ENCODE peak calls at places on chromosomes 12 and 14, in eight cellular contexts. S, T, Y, R, U, Z, K and M are unnamed samples.

GRCh38 chr14:99420711-99421110 is 59.9 kb downstream of the SETD3 start:
- DNase-seq in Y (no peak), U (no peak), S (no peak), K (no peak), T (no peak), Z (no peak), R (no peak), M (no peak)

GRCh38 chr14:50347521-50347920 is 35.4 kb downstream of the DMAC2L start:
- DNase-seq in Y (no peak), T (peak), U (peak), S (no peak), R (no peak), Z (no peak), K (peak), M (peak)

GRCh38 chr14:21825845-21826244 is 152.2 kb upstream of the OR4E1 start:
- DNase-seq in Z (no peak), R (no peak), S (no peak), U (no peak), Y (no peak), K (no peak), T (no peak), M (no peak)

GRCh38 chr12:11861155-11861863 is 209.4 kb upstream of the BCL2L14 start:
- DNase-seq in Y (peak), U (no peak), R (no peak), K (no peak), Z (no peak), S (no peak), T (no peak), M (no peak)

GRCh38 chr12:46831335-46832083 is 5.7 kb upstream of the SLC38A4 start:
- DNase-seq in K (no peak), Z (peak), S (no peak), Y (peak), R (no peak), T (peak), U (no peak), M (no peak)

GRCh38 chr14:68616255-68616902 is 176.5 kb downstream of the ZFP36L1 start:
- DNase-seq in Y (no peak), R (no peak), S (no peak), T (no peak), Z (no peak), K (peak), U (peak), M (no peak)

GRCh38 chr14:105455766-105456660 is 18.6 kb upstream of the CRIP2 start:
- DNase-seq in Z (no peak), R (no peak), S (no peak), K (no peak), U (no peak), Y (no peak), T (no peak), M (no peak)

GRCh38 chr12:122021193-122021821 is 377 bp upstream of the BCL7A start:
- DNase-seq in K (no peak), R (no peak), Y (peak), Z (no peak), U (peak), T (peak), S (no peak), M (no peak)

GRCh38 chr12:124294686-124295315 is at the start of gene RFLNA:
- DNase-seq in S (peak), T (no peak), Y (peak), K (no peak), R (no peak), U (peak), Z (no peak), M (no peak)

GRCh38 chr12:106108187-106108816 is 30.5 kb downstream of the NUAK1 start:
- DNase-seq in T (peak), K (no peak), S (no peak), Y (no peak), R (no peak), U (peak), Z (no peak), M (peak)

GRCh38 chr12:30546121-30546520 is 149.5 kb downstream of the IPO8 start:
- DNase-seq in T (no peak), S (no peak), K (peak), Z (no peak), Y (no peak), R (no peak), U (no peak), M (no peak)

GRCh38 chr12:60162988-60163720 is 567.3 kb downstream of the SLC16A7 start:
- DNase-seq in T (no peak), S (no peak), Y (peak), R (no peak), Z (no peak), U (no peak), K (no peak), M (no peak)

GRCh38 chr14:75972729-75973480 is 8.9 kb downstream of the TGFB3 start:
- DNase-seq in Z (peak), T (no peak), K (no peak), U (no peak), R (no peak), Y (no peak), S (no peak), M (no peak)

GRCh38 chr14:26872930-26873470 is 275.2 kb upstream of the NOVA1 start:
- DNase-seq in T (no peak), K (no peak), Z (no peak), R (no peak), Y (peak), U (no peak), S (no peak), M (no peak)

GRCh38 chr14:99910337-99911268 is 117.4 kb downstream of the EML1 start:
- DNase-seq in S (no peak), Z (no peak), Y (peak), R (peak), U (peak), T (peak), K (peak), M (peak)

GRCh38 chr14:64191756-64192155 is 102.4 kb downstream of the ESR2 start:
- DNase-seq in Y (no peak), Z (no peak), R (peak), T (peak), U (peak), S (no peak), K (peak), M (peak)

GRCh38 chr12:2691340-2692111 is 103.2 kb upstream of the FKBP4 start:
- DNase-seq in K (no peak), S (peak), U (peak), Z (no peak), Y (peak), R (no peak), T (no peak), M (no peak)

GRCh38 chr14:91311284-91311662 is 66.8 kb upstream of the GPR68 start:
- DNase-seq in U (no peak), Y (no peak), K (no peak), S (no peak), R (no peak), Z (no peak), T (no peak), M (no peak)

GRCh38 chr14:54642950-54643695 is 76.2 kb downstream of the SAMD4A start:
- DNase-seq in U (peak), T (peak), K (no peak), Y (peak), Z (no peak), R (no peak), S (no peak), M (no peak)

GRCh38 chr14:71918955-71919354 is 13.3 kb upstream of the RGS6 start:
- DNase-seq in U (no peak), Y (peak), S (no peak), T (peak), K (no peak), R (no peak), Z (no peak), M (no peak)

GRCh38 chr14:91068642-91069041 is 8.2 kb upstream of the RPS6KA5 start:
- DNase-seq in T (no peak), U (no peak), R (no peak), Y (no peak), S (no peak), K (no peak), Z (no peak), M (no peak)

GRCh38 chr12:132954471-132955048 is 1.5 kb downstream of the ZNF605 start:
- DNase-seq in S (no peak), Y (no peak), K (no peak), R (no peak), U (peak), T (no peak), Z (no peak), M (no peak)

GRCh38 chr12:119179335-119180021 is 747 bp downstream of the HSPB8 start:
- DNase-seq in U (peak), K (peak), Y (peak), T (peak), S (peak), Z (peak), R (peak), M (peak)

GRCh38 chr12:19645823-19646222 is 206.5 kb downstream of the AEBP2 start:
- DNase-seq in T (no peak), S (no peak), R (no peak), Y (no peak), K (no peak), U (no peak), Z (no peak), M (no peak)

GRCh38 chr14:34650786-34651584 is 21.0 kb upstream of the SNX6 start:
- DNase-seq in R (peak), U (peak), Z (no peak), Y (no peak), S (no peak), K (peak), T (peak), M (peak)

GRCh38 chr12:79691299-79692248 is 810 bp upstream of the PAWR start:
- DNase-seq in T (peak), S (no peak), U (peak), R (peak), Y (no peak), K (peak), Z (no peak), M (peak)

GRCh38 chr14:71680733-71681387 is 251.4 kb upstream of the RGS6 start:
- DNase-seq in R (no peak), Y (peak), Z (no peak), K (no peak), T (no peak), S (no peak), U (no peak), M (no peak)

GRCh38 chr12:55009171-55009570 is 10.6 kb upstream of the NEUROD4 start:
- DNase-seq in Y (no peak), Z (no peak), T (no peak), K (no peak), U (no peak), R (no peak), S (no peak), M (no peak)

GRCh38 chr14:91154851-91155625 is 41.2 kb downstream of the DGLUCY start:
- DNase-seq in K (no peak), T (peak), R (peak), U (peak), Z (peak), Y (no peak), S (no peak), M (peak)

GRCh38 chr12:113700943-113701342 is 229.3 kb upstream of the LHX5 start:
- DNase-seq in T (peak), R (peak), U (peak), Y (peak), Z (no peak), K (no peak), S (no peak), M (peak)

GRCh38 chr14:54090274-54090673 is 133.6 kb upstream of the BMP4 start:
- DNase-seq in T (no peak), U (no peak), S (no peak), R (no peak), Z (no peak), K (no peak), Y (no peak), M (no peak)

GRCh38 chr14:104370256-104370870 is 209.2 kb upstream of the C14orf180 start:
- DNase-seq in Z (no peak), Y (peak), K (no peak), S (no peak), U (no peak), T (peak), R (no peak), M (no peak)
- TF ChIP-seq CTCF in Z (peak), Y (peak), K (no peak), S (peak), U (no peak), T (peak), R (peak), M (peak)

GRCh38 chr12:109679716-109680520 is 33.7 kb upstream of the FAM222A start:
- DNase-seq in Z (no peak), S (no peak), Y (no peak), R (no peak), T (no peak), K (no peak), U (no peak), M (no peak)

GRCh38 chr12:109675411-109675810 is 38.2 kb upstream of the FAM222A start:
- DNase-seq in K (no peak), S (no peak), R (no peak), Y (no peak), T (no peak), Z (no peak), U (no peak), M (no peak)

GRCh38 chr12:109680521-109681030 is 33.0 kb upstream of the FAM222A start:
- DNase-seq in U (no peak), Z (no peak), R (no peak), Y (no peak), T (no peak), K (no peak), S (no peak), M (no peak)

GRCh38 chr12:109678732-109679131 is 34.9 kb upstream of the FAM222A start:
- DNase-seq in R (no peak), T (peak), U (no peak), S (no peak), Z (no peak), K (no peak), Y (peak), M (no peak)

DNA sequence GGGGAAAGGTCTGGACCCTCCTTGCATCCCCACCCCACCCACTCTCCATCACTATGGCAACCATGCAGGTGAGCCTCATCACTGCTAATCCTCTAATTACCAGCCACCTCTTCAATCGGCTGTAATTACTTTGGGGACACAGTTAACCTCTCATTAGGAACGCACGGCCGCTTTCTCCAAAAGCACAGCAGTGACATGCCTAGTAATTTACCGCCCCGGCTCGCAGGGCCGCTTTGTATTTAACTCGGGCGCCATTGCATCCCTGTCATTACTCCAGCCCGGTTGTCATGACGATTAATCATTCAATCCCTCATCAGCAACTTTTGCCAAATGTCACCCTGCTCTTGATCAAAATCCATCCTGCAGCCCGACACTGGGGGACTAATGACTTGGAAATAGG is 36.3 kb upstream of the FAM222A start:
- DNase-seq in Z (no peak), T (no peak), R (no peak), Y (peak), K (no peak), U (no peak), S (no peak), M (no peak)
- TF ChIP-seq CTCF in Z (no peak), T (no peak), R (no peak), Y (no peak), K (no peak), U (no peak), S (no peak), M (no peak)

GRCh38 chr12:7667025-7667575 is 1.4 kb upstream of the APOBEC1 start:
- DNase-seq in T (peak), S (no peak), R (no peak), K (peak), Z (no peak), U (no peak), Y (no peak), M (no peak)
- TF ChIP-seq CTCF in T (peak), S (no peak), R (no peak), K (peak), Z (no peak), U (no peak), Y (peak), M (no peak)

GRCh38 chr14:77407158-77407557 is 16.2 kb downstream of the NOXRED1 start:
- DNase-seq in K (no peak), R (no peak), Y (no peak), T (peak), U (peak), Z (no peak), S (no peak), M (no peak)

GRCh38 chr14:77403798-77404197 is 19.5 kb downstream of the NOXRED1 start:
- DNase-seq in U (no peak), T (no peak), R (no peak), Y (no peak), S (no peak), K (no peak), Z (no peak), M (no peak)

GRCh38 chr14:77406718-77407117 is 16.6 kb downstream of the NOXRED1 start:
- DNase-seq in T (no peak), Z (no peak), K (no peak), S (peak), R (no peak), U (peak), Y (no peak), M (no peak)

GRCh38 chr14:77406086-77406485 is 17.2 kb downstream of the NOXRED1 start:
- DNase-seq in T (peak), R (no peak), K (no peak), Z (no peak), Y (no peak), U (no peak), S (no peak), M (no peak)

GRCh38 chr14:77409131-77409533 is 14.2 kb downstream of the NOXRED1 start:
- DNase-seq in Z (no peak), K (no peak), T (peak), S (no peak), Y (peak), U (peak), R (no peak), M (no peak)
- TF ChIP-seq CTCF in Z (no peak), K (peak), T (peak), S (no peak), Y (peak), U (peak), R (no peak), M (peak)

GRCh38 chr12:43638786-43639185 is 86.8 kb upstream of the ADAMTS20 start:
- DNase-seq in S (no peak), U (no peak), T (no peak), R (no peak), Y (no peak), K (no peak), Z (no peak), M (no peak)

GRCh38 chr12:43637116-43637515 is 85.1 kb upstream of the ADAMTS20 start:
- DNase-seq in Y (no peak), Z (no peak), K (no peak), U (no peak), S (no peak), T (no peak), R (no peak), M (no peak)

GRCh38 chr12:43636706-43637105 is 84.7 kb upstream of the ADAMTS20 start:
- DNase-seq in Y (no peak), K (no peak), R (no peak), U (no peak), T (no peak), S (no peak), Z (no peak), M (no peak)
- TF ChIP-seq CTCF in Y (no peak), K (no peak), R (no peak), U (no peak), T (no peak), S (no peak), Z (no peak), M (no peak)

GRCh38 chr12:6936642-6937480 is 6.8 kb upstream of the RNU7-1 start:
- DNase-seq in S (peak), Y (no peak), R (no peak), T (no peak), K (no peak), Z (no peak), U (no peak), M (no peak)
- TF ChIP-seq CTCF in S (peak), Y (no peak), R (no peak), T (no peak), K (no peak), Z (no peak), U (no peak), M (no peak)

GRCh38 chr14:103141117-103141796 is 18.0 kb downstream of the TNFAIP2 start:
- DNase-seq in T (peak), Y (peak), K (peak), S (no peak), U (peak), R (no peak), Z (no peak), M (no peak)

GRCh38 chr14:103140316-103141109 is 17.3 kb downstream of the TNFAIP2 start:
- DNase-seq in Y (no peak), Z (no peak), R (peak), K (peak), U (no peak), T (no peak), S (no peak), M (no peak)

GRCh38 chr14:103143535-103143934 is 20.3 kb downstream of the TNFAIP2 start:
- DNase-seq in T (peak), K (peak), Y (no peak), S (no peak), R (no peak), Z (no peak), U (peak), M (no peak)

GRCh38 chr14:103142903-103143302 is 19.6 kb downstream of the TNFAIP2 start:
- DNase-seq in U (no peak), K (peak), Y (no peak), Z (no peak), S (no peak), R (no peak), T (no peak), M (no peak)

DNA sequence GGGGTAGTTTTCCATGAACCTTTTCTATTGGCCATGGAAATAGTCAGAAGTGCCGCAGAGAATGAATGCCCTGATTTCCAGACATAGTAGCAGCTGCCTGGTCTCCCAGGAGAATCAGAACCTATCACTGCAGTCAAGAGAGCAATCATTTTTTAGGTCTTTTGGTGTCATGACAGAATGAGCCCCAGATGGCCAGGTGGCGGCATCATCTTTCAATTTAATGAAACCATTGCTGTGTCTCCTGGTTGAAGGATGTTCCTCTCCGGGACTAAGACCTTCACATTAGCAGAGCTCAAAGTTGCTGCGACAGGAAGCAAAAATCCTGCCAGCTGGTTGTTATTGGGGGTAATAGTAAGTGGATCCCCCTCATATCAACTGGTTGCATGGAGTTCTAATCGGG is 18.8 kb downstream of the TNFAIP2 start:
- DNase-seq in T (no peak), Z (no peak), Y (no peak), K (no peak), R (no peak), S (no peak), U (no peak), M (no peak)
- TF ChIP-seq CTCF in T (no peak), Z (no peak), Y (no peak), K (no peak), R (no peak), S (no peak), U (no peak), M (no peak)

GRCh38 chr12:6321905-6322304 is 11.4 kb downstream of the PLEKHG6 start:
- DNase-seq in S (no peak), U (no peak), R (no peak), Z (no peak), Y (no peak), T (no peak), K (peak), M (no peak)

GRCh38 chr12:6322969-6323339 is 12.5 kb downstream of the PLEKHG6 start:
- DNase-seq in U (no peak), K (no peak), T (no peak), Y (no peak), S (no peak), R (no peak), Z (no peak), M (no peak)

GRCh38 chr12:6323995-6324711 is 13.7 kb downstream of the PLEKHG6 start:
- DNase-seq in Z (no peak), T (no peak), U (no peak), K (no peak), Y (no peak), R (no peak), S (no peak), M (no peak)

GRCh38 chr12:6322352-6322751 is 11.9 kb downstream of the PLEKHG6 start:
- DNase-seq in T (no peak), R (no peak), Y (no peak), K (no peak), Z (no peak), S (no peak), U (no peak), M (no peak)

GRCh38 chr12:6323340-6323994 is 13.0 kb downstream of the PLEKHG6 start:
- DNase-seq in T (peak), S (no peak), K (peak), R (peak), Z (peak), U (peak), Y (peak), M (peak)
- TF ChIP-seq CTCF in T (peak), S (peak), K (peak), R (peak), Z (peak), U (peak), Y (peak), M (peak)